ENCODE peak calls at places on chromosome 6, in four cellular contexts. One of them, this sample, is unnamed.

GRCh38 chr6:4466260-4466659 is 309.9 kb upstream of the CDYL start:
- DNase-seq in dorsolateral prefrontal cortex: no peak
- DNase-seq in coronary artery: no peak
- DNase-seq in neural progenitor cell: no peak
- DNase-seq in this sample: no peak

GRCh38 chr6:37565267-37566208 is 65.8 kb upstream of the CCDC167 start:
- DNase-seq in neural progenitor cell: peak
- DNase-seq in dorsolateral prefrontal cortex: no peak
- DNase-seq in coronary artery: no peak
- DNase-seq in this sample: no peak

GRCh38 chr6:101730954-101731353 is 337.4 kb downstream of the GRIK2 start:
- DNase-seq in coronary artery: no peak
- DNase-seq in dorsolateral prefrontal cortex: no peak
- DNase-seq in neural progenitor cell: no peak
- DNase-seq in this sample: no peak

GRCh38 chr6:132964101-132964867 is 149.9 kb downstream of the RPS12 start:
- DNase-seq in dorsolateral prefrontal cortex: no peak
- DNase-seq in neural progenitor cell: no peak
- DNase-seq in coronary artery: no peak
- DNase-seq in this sample: no peak

GRCh38 chr6:3843379-3844096 is 5.6 kb upstream of the FAM50B start:
- DNase-seq in neural progenitor cell: no peak
- DNase-seq in coronary artery: no peak
- DNase-seq in dorsolateral prefrontal cortex: no peak
- DNase-seq in this sample: peak

GRCh38 chr6:13500264-13500663 is 12.9 kb upstream of the GFOD1 start:
- DNase-seq in neural progenitor cell: no peak
- DNase-seq in coronary artery: no peak
- DNase-seq in dorsolateral prefrontal cortex: no peak
- DNase-seq in this sample: no peak

GRCh38 chr6:101397199-101397598 is 3.7 kb downstream of the GRIK2 start:
- DNase-seq in coronary artery: no peak
- DNase-seq in dorsolateral prefrontal cortex: no peak
- DNase-seq in neural progenitor cell: peak
- DNase-seq in this sample: no peak

GRCh38 chr6:135397172-135397952 is 100.2 kb downstream of the AHI1 start:
- DNase-seq in neural progenitor cell: no peak
- DNase-seq in coronary artery: no peak
- DNase-seq in dorsolateral prefrontal cortex: no peak
- DNase-seq in this sample: no peak

GRCh38 chr6:33641144-33641543 is 20.0 kb downstream of the ITPR3 start:
- DNase-seq in dorsolateral prefrontal cortex: no peak
- DNase-seq in coronary artery: no peak
- DNase-seq in neural progenitor cell: peak
- DNase-seq in this sample: no peak

GRCh38 chr6:21109421-21110178 is 484.0 kb upstream of the SOX4 start:
- DNase-seq in coronary artery: no peak
- DNase-seq in dorsolateral prefrontal cortex: no peak
- DNase-seq in neural progenitor cell: no peak
- DNase-seq in this sample: no peak

GRCh38 chr6:140271759-140272377 is 897.4 kb upstream of the CITED2 start:
- DNase-seq in coronary artery: no peak
- DNase-seq in neural progenitor cell: no peak
- DNase-seq in dorsolateral prefrontal cortex: no peak
- DNase-seq in this sample: no peak

GRCh38 chr6:108914235-108915022 is 66.2 kb downstream of the ARMC2 start:
- DNase-seq in dorsolateral prefrontal cortex: no peak
- DNase-seq in coronary artery: no peak
- DNase-seq in neural progenitor cell: peak
- DNase-seq in this sample: no peak

GRCh38 chr6:31736026-31736767 is at the start of gene CLIC1:
- DNase-seq in coronary artery: peak
- DNase-seq in dorsolateral prefrontal cortex: no peak
- DNase-seq in neural progenitor cell: peak
- DNase-seq in this sample: no peak
- H3K27ac ChIP-seq in coronary artery: peak
- H3K27ac ChIP-seq in dorsolateral prefrontal cortex: peak
- H3K27ac ChIP-seq in neural progenitor cell: peak
- H3K27ac ChIP-seq in this sample: peak

GRCh38 chr6:98783578-98783977 is 50.8 kb upstream of the POU3F2 start:
- DNase-seq in neural progenitor cell: no peak
- DNase-seq in dorsolateral prefrontal cortex: no peak
- DNase-seq in coronary artery: no peak
- DNase-seq in this sample: no peak
- TF ChIP-seq CTCF in neural progenitor cell: no peak
- TF ChIP-seq CTCF in dorsolateral prefrontal cortex: no peak
- TF ChIP-seq CTCF in coronary artery: no peak
- TF ChIP-seq CTCF in this sample: no peak

GRCh38 chr6:42263165-42263852 is 45.6 kb upstream of the MRPS10 start:
- DNase-seq in dorsolateral prefrontal cortex: no peak
- DNase-seq in coronary artery: no peak
- DNase-seq in neural progenitor cell: peak
- DNase-seq in this sample: no peak

GRCh38 chr6:42259841-42260395 is 42.3 kb upstream of the MRPS10 start:
- DNase-seq in neural progenitor cell: no peak
- DNase-seq in coronary artery: no peak
- DNase-seq in dorsolateral prefrontal cortex: no peak
- DNase-seq in this sample: no peak

GRCh38 chr6:42259286-42259685 is 41.6 kb upstream of the MRPS10 start:
- DNase-seq in coronary artery: no peak
- DNase-seq in neural progenitor cell: no peak
- DNase-seq in dorsolateral prefrontal cortex: no peak
- DNase-seq in this sample: no peak

GRCh38 chr6:42260424-42260888 is 42.8 kb upstream of the MRPS10 start:
- DNase-seq in dorsolateral prefrontal cortex: no peak
- DNase-seq in coronary artery: peak
- DNase-seq in neural progenitor cell: no peak
- DNase-seq in this sample: no peak

DNA sequence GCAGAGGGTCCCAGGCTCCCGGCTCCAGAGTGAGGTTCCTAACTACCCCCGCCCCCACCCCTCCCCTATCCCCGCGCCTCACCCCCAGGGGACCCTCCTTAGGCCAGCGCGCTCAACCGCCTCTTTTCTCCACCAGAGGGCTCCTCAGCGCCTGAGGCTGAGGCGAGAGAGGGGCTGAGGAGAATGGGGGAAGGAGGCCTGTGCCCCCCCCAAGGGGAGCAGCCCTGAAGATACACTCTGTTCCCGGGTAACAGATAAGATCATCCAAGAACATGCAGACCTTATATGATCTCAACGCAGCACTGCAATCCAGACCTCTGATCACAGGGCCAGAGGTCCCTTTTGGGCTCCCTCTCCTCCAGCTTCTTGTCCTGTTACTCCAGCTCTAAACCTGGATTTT is 43.3 kb upstream of the MRPS10 start:
- DNase-seq in coronary artery: no peak
- DNase-seq in neural progenitor cell: peak
- DNase-seq in dorsolateral prefrontal cortex: no peak
- DNase-seq in this sample: no peak
- H3K27ac ChIP-seq in coronary artery: no peak
- H3K27ac ChIP-seq in neural progenitor cell: no peak
- H3K27ac ChIP-seq in dorsolateral prefrontal cortex: no peak
- H3K27ac ChIP-seq in this sample: no peak

DNA sequence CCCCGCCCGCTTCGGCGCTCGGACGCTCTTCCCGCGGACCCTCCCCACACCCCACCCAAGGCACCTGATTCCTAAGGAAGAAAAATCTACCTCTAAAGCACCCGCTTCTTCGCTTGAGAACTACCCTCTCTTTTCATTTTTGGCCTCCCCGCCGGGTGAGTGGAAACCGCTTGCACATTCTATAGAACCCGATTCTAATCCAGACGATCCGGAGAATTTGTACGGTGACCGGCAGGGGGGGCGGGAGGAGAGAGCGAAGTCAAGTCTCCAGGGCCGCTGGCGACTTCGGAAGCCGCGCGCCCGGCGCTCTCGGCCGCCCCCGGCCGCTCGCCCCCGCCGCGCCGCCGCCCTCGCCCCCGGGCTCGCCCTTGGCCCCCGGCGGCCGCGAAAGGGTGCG is at the start of gene RBM24:
- DNase-seq in dorsolateral prefrontal cortex: peak
- DNase-seq in coronary artery: peak
- DNase-seq in neural progenitor cell: peak
- DNase-seq in this sample: no peak
- TF ChIP-seq CTCF in dorsolateral prefrontal cortex: no peak
- TF ChIP-seq CTCF in coronary artery: no peak
- TF ChIP-seq CTCF in neural progenitor cell: peak
- TF ChIP-seq CTCF in this sample: no peak

GRCh38 chr6:107418118-107418517 is 41.2 kb downstream of the PDSS2 start:
- DNase-seq in dorsolateral prefrontal cortex: no peak
- DNase-seq in coronary artery: no peak
- DNase-seq in neural progenitor cell: peak
- DNase-seq in this sample: no peak

GRCh38 chr6:107411161-107411560 is 48.2 kb downstream of the PDSS2 start:
- DNase-seq in coronary artery: no peak
- DNase-seq in dorsolateral prefrontal cortex: no peak
- DNase-seq in neural progenitor cell: no peak
- DNase-seq in this sample: no peak

GRCh38 chr6:107414246-107414645 is 45.1 kb downstream of the PDSS2 start:
- DNase-seq in dorsolateral prefrontal cortex: no peak
- DNase-seq in coronary artery: no peak
- DNase-seq in neural progenitor cell: no peak
- DNase-seq in this sample: no peak

GRCh38 chr6:107419747-107420146 is 39.6 kb downstream of the PDSS2 start:
- DNase-seq in neural progenitor cell: no peak
- DNase-seq in coronary artery: no peak
- DNase-seq in dorsolateral prefrontal cortex: no peak
- DNase-seq in this sample: no peak

GRCh38 chr6:107416179-107416578 is 43.2 kb downstream of the PDSS2 start:
- DNase-seq in dorsolateral prefrontal cortex: no peak
- DNase-seq in coronary artery: no peak
- DNase-seq in neural progenitor cell: no peak
- DNase-seq in this sample: no peak
- H3K27ac ChIP-seq in dorsolateral prefrontal cortex: no peak
- H3K27ac ChIP-seq in coronary artery: no peak
- H3K27ac ChIP-seq in neural progenitor cell: no peak
- H3K27ac ChIP-seq in this sample: no peak

GRCh38 chr6:158131926-158132325 is 36.1 kb downstream of the SERAC1 start:
- DNase-seq in neural progenitor cell: peak
- DNase-seq in coronary artery: no peak
- DNase-seq in dorsolateral prefrontal cortex: no peak
- DNase-seq in this sample: no peak
- TF ChIP-seq CTCF in neural progenitor cell: peak
- TF ChIP-seq CTCF in coronary artery: no peak
- TF ChIP-seq CTCF in dorsolateral prefrontal cortex: no peak
- TF ChIP-seq CTCF in this sample: no peak

GRCh38 chr6:27188885-27189418 is 58.5 kb upstream of the PRSS16 start:
- DNase-seq in dorsolateral prefrontal cortex: peak
- DNase-seq in neural progenitor cell: peak
- DNase-seq in coronary artery: no peak
- DNase-seq in this sample: no peak
- H3K27ac ChIP-seq in dorsolateral prefrontal cortex: no peak
- H3K27ac ChIP-seq in neural progenitor cell: peak
- H3K27ac ChIP-seq in coronary artery: peak
- H3K27ac ChIP-seq in this sample: peak

This sample was measured in vagina.